ENCODE peak calls at places on chromosomes 13 and 19, in ten cellular contexts. D is lower leg skin, R is uterus, P is spleen, Y is foreskin fibroblast, N is hepatocyte, G is mucosa of descending colon, K is heart left ventricle, H is tibial artery, W is neuronal stem cell. B is an unnamed sample.

GRCh38 chr13:36819811-36820140 is 754 bp downstream of the RFXAP start:
- DNase-seq in D (no peak), R (no peak), P (no peak), Y (peak; percentile 14), N (peak; percentile 19), G (no peak), K (no peak), H (no peak), W (peak; percentile 9), B (peak; percentile 36)

GRCh38 chr13:33556828-33557227 is 261.1 kb upstream of the RFC3 start:
- DNase-seq in D (no peak), R (no peak), P (no peak), Y (no peak), N (no peak), G (no peak), K (no peak), H (no peak), W (no peak), B (no peak)

GRCh38 chr13:46352810-46353209 is 34.2 kb downstream of the RUBCNL start:
- DNase-seq in D (no peak), R (no peak), P (no peak), Y (no peak), N (no peak), G (no peak), K (peak; percentile 31), H (no peak), W (no peak), B (no peak)

GRCh38 chr19:43464089-43464775 is 1.2 kb downstream of the LYPD3 start:
- DNase-seq in D (peak; percentile 85), R (peak; percentile 84), P (peak; percentile 93), Y (no peak), N (peak; percentile 83), G (peak; percentile 86), K (no peak), H (peak; percentile 87), W (no peak), B (no peak)

GRCh38 chr19:3187662-3188511 is 2.2 kb downstream of the NCLN start:
- DNase-seq in D (no peak), R (no peak), P (no peak), Y (no peak), N (no peak), G (no peak), K (peak; percentile 28), H (no peak), W (no peak), B (no peak)

GRCh38 chr19:4597975-4598671 is 38.6 kb upstream of the SEMA6B start:
- DNase-seq in D (no peak), R (no peak), P (no peak), Y (peak; percentile 13), N (peak; percentile 70), G (peak; percentile 35), K (peak; percentile 55), H (no peak), W (peak; percentile 77), B (no peak)

GRCh38 chr19:39318071-39318470 is 2.6 kb downstream of the LRFN1 start:
- DNase-seq in D (no peak), R (no peak), P (no peak), Y (no peak), N (no peak), G (no peak), K (no peak), H (no peak), W (no peak), B (no peak)

GRCh38 chr13:41655997-41656396 is 198.6 kb downstream of the RGCC start:
- DNase-seq in D (no peak), R (no peak), P (no peak), Y (no peak), N (no peak), G (no peak), K (no peak), H (no peak), W (no peak), B (no peak)

GRCh38 chr19:45160870-45161714 is at the start of gene NKPD1:
- DNase-seq in D (no peak), R (no peak), P (no peak), Y (no peak), N (peak; percentile 76), G (peak; percentile 72), K (no peak), H (no peak), W (no peak), B (no peak)

GRCh38 chr19:31694761-31695160 is 345.5 kb upstream of the TSHZ3 start:
- DNase-seq in D (no peak), R (no peak), P (no peak), Y (no peak), N (no peak), G (no peak), K (no peak), H (no peak), W (no peak), B (no peak)
- H3K4me3 ChIP-seq in D (no peak overlapping the region), R (no peak overlapping the region), P (no peak overlapping the region), Y (no peak overlapping the region), N (no peak overlapping the region), G (no peak overlapping the region), K (no peak overlapping the region), H (no peak overlapping the region), W (no peak overlapping the region), B (no peak overlapping the region)

DNA sequence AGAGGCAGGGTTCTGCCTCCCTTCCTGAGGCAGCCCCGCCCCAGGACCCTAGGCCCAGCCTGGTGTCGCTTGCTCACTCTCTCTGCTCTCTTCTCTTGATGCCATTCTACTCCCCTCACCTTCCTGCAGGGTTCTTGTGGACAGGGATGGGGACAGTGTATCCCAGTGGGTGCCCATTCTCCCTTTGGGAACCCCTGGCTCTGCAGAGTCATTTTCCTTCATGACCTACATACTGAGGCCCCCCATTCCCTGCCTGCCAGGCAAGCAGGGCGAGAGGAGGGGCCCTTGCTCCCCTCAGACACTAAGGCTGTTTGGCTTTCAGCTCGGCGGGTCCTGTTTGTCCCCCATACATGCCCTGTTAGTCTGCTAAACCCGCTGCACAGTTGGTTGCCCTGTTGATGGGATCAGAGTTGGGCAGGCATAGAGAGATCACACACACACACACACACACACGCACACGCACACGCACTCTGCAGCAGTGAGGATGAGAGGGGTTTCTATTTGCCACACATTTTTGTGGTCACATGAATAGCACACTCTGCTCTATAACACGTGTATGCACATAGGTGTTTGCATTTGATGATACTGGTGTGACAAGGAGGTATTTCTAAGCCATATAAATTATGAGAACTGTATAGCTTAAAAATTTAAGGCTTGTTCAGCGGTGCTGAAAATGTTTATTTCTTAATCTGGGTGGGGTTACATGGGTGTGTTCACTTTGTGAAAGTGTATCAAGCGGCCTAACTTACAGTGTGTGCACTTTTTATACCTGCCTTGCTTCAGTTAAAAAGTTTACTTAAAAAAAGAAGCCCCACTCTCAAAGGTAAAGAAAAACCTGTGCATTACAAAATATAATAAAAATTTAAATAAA is 20.3 kb downstream of the NFIX start:
- DNase-seq in D (no peak), R (no peak), P (no peak), Y (no peak), N (no peak), G (no peak), K (no peak), H (no peak), W (no peak), B (peak; percentile 54)
- H3K4me3 ChIP-seq in D (no peak overlapping the region), R (peak overlapping the region; percentile 42), P (no peak overlapping the region), Y (no peak overlapping the region), N (no peak overlapping the region), G (no peak overlapping the region), K (no peak overlapping the region), H (no peak overlapping the region), W (no peak overlapping the region), B (no peak overlapping the region)

DNA sequence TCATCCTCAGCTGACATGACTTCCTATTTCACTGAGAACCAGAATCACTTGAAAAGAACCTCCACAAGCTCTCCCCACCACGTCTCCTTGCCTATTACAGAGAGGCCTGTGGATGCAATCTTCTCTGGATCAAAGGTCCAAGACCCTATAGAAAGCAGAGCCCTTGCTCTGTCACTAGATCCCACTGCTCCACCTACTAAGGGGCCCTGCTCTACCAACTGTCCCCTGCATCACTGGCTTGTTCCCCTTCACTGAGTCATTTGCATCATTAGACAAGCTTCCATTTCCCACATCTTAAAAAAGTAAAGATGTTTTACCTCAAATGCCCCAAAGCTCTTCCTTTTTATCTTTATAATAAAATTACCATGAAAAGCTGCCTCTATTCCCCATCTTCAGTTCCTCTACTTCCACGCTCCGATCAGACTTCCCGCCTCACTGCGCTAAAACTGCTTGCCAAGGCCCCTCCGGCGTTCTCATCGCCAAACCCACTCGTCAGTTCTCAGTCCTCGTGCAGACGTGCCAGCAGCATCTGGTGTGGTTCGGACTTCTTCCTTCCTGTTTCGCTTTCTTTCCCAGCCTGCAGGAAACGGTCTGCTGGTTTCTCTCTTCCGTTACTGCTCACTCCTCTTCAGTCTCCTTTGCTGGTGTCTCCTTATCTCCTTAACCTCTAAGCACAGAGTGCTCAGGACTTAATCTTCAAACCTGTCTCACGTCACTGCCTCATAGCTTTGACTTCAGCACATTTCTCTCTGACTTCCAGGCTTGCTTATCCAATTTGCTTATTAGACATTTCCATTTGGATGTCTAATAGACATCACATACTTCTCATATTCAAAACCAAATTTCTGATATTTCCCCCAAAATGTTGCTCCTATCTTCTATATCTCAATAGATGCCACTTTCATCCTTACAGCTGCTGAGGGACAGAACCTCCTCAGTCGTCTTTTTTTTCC is 40.5 kb downstream of the RCBTB2 start:
- DNase-seq in D (peak; percentile 81), R (peak; percentile 68), P (peak; percentile 94), Y (peak; percentile 74), N (peak; percentile 27), G (peak; percentile 66), K (peak; percentile 88), H (peak; percentile 84), W (no peak), B (peak; percentile 64)
- H3K4me3 ChIP-seq in D (no peak overlapping the region), R (peak overlapping the region; percentile 12), P (peak overlapping the region; percentile 63), Y (peak overlapping the region; percentile 28), N (no peak overlapping the region), G (no peak overlapping the region), K (peak overlapping the region; percentile 52), H (peak overlapping the region; percentile 18), W (no peak overlapping the region), B (no peak overlapping the region)

GRCh38 chr19:47004012-47004465 is 15.6 kb upstream of the NPAS1 start:
- DNase-seq in D (no peak), R (no peak), P (no peak), Y (no peak), N (no peak), G (no peak), K (no peak), H (no peak), W (no peak), B (no peak)

GRCh38 chr19:47003611-47003935 is 16.1 kb upstream of the NPAS1 start:
- DNase-seq in D (no peak), R (no peak), P (no peak), Y (no peak), N (no peak), G (no peak), K (no peak), H (no peak), W (no peak), B (no peak)

GRCh38 chr19:47005164-47005641 is 14.4 kb upstream of the NPAS1 start:
- DNase-seq in D (no peak), R (no peak), P (no peak), Y (no peak), N (no peak), G (no peak), K (no peak), H (no peak), W (no peak), B (no peak)

GRCh38 chr19:47005873-47006272 is 13.8 kb upstream of the NPAS1 start:
- DNase-seq in D (no peak), R (no peak), P (no peak), Y (no peak), N (no peak), G (no peak), K (no peak), H (no peak), W (no peak), B (peak; percentile 19)

DNA sequence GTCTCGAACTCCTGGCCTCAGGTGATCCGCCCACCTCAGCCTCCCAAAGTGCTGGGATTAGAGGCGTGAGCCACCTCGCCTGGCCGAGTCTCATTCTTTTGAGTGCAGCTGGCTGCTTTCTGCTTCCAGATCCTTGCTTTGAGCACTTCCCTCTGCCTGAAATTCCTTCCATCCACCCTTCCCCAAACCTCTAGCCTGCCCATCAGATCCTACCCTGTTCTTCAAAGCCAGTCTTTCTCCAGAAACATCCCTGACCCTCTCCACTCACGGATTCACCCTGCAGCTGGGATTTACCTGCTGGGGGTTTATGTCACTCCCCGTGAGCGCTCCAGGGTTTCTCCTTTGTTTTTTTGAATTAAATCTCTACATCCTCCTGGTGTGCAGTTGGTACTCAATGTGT is 13.1 kb upstream of the NPAS1 start:
- DNase-seq in D (no peak), R (no peak), P (no peak), Y (no peak), N (no peak), G (no peak), K (no peak), H (no peak), W (no peak), B (no peak)
- H3K4me3 ChIP-seq in D (no peak overlapping the region), R (no peak overlapping the region), P (no peak overlapping the region), Y (no peak overlapping the region), N (no peak overlapping the region), G (no peak overlapping the region), K (no peak overlapping the region), H (no peak overlapping the region), W (no peak overlapping the region), B (no peak overlapping the region)

B was measured in fibroblast of mammary gland.